ENCODE peak calls at places on chromosomes 11 and 22, in eight cellular contexts. D, A, M, W, H, N, S and J are unnamed samples.

GRCh38 chr11:113567097-113567496 is 91.9 kb upstream of the DRD2 start:
- DNase-seq in W (no peak), N (no peak), D (no peak), M (no peak), A (no peak), H (peak), S (no peak), J (no peak)

GRCh38 chr11:80593981-80594380 is 1153.2 kb upstream of the TENM4 start:
- DNase-seq in N (no peak), D (no peak), S (no peak), W (no peak), A (peak), H (peak), M (no peak), J (no peak)

GRCh38 chr11:87819141-87819540 is 356.1 kb downstream of the RAB38 start:
- DNase-seq in N (no peak), W (no peak), A (no peak), S (no peak), M (no peak), H (peak), D (peak), J (no peak)

GRCh38 chr11:116870054-116870453 is 32.6 kb upstream of the APOA1 start:
- DNase-seq in W (no peak), H (no peak), A (no peak), N (no peak), S (no peak), D (no peak), M (no peak), J (no peak)

GRCh38 chr22:28802595-28803087 is 2.3 kb upstream of the XBP1 start:
- DNase-seq in N (no peak), S (no peak), H (no peak), M (no peak), D (no peak), A (no peak), W (no peak), J (no peak)

GRCh38 chr22:37109242-37109917 is at the start of gene TMPRSS6:
- DNase-seq in S (no peak), N (no peak), W (no peak), D (no peak), H (no peak), M (no peak), A (no peak), J (no peak)

GRCh38 chr22:37492428-37493344 is 6.5 kb upstream of the MFNG start:
- DNase-seq in H (no peak), M (no peak), A (peak), D (peak), N (peak), S (no peak), W (peak), J (peak)

GRCh38 chr11:70854891-70855556 is 397.4 kb downstream of the SHANK2 start:
- DNase-seq in A (peak), N (no peak), H (no peak), W (peak), M (no peak), D (no peak), S (no peak), J (no peak)

GRCh38 chr11:58028687-58029411 is 1.9 kb upstream of the OR6Q1 start:
- DNase-seq in D (peak), H (no peak), A (peak), M (no peak), S (no peak), W (no peak), N (no peak), J (no peak)

GRCh38 chr11:95078526-95078925 is 11.1 kb upstream of the ENDOD1 start:
- DNase-seq in D (peak), A (peak), N (no peak), H (no peak), M (no peak), S (no peak), W (no peak), J (no peak)

GRCh38 chr22:46970411-46971123 is 208.1 kb downstream of the TBC1D22A start:
- DNase-seq in N (no peak), M (no peak), H (no peak), W (peak), D (no peak), S (no peak), A (no peak), J (no peak)

GRCh38 chr11:57792060-57792541 is 30.5 kb downstream of the CTNND1 start:
- DNase-seq in M (no peak), H (peak), A (peak), W (no peak), S (peak), N (peak), D (peak), J (no peak)

GRCh38 chr11:65014146-65014960 is at the start of gene ARL2:
- DNase-seq in D (no peak), W (no peak), N (peak), S (no peak), H (no peak), M (peak), A (peak), J (no peak)

GRCh38 chr11:88320149-88320559 is 17.4 kb downstream of the CTSC start:
- DNase-seq in S (no peak), W (no peak), A (peak), M (no peak), H (no peak), D (peak), N (no peak), J (no peak)